ENCODE peak calls at places on chromosomes 7 and 10, in eight cellular contexts. One of them, this sample, is unnamed.

GRCh38 chr10:83987216-83987615 is 152.1 kb upstream of the GHITM start:
- DNase-seq in IMR-90: no peak
- DNase-seq in NCI-H1436: no peak
- DNase-seq in stimulated activated CD4-positive, alpha-beta T cell treated with anti-CD3 and anti-CD28 coated beads, Interleukin-12 subunit alpha, Interleukin-12 subunit beta, amount 100 ng/mL, for 48 hours: no peak
- DNase-seq in adipocyte: no peak
- DNase-seq in T-helper 1 cell: no peak
- DNase-seq in MCF 10A: peak
- DNase-seq in activated naive CD8-positive, alpha-beta T cell treated with anti-CD3 and anti-CD28 coated beads for 36 hours: no peak
- DNase-seq in this sample: no peak

GRCh38 chr10:71697938-71698709 is 21.5 kb downstream of the C10orf105 start:
- DNase-seq in activated naive CD8-positive, alpha-beta T cell treated with anti-CD3 and anti-CD28 coated beads for 36 hours: peak
- DNase-seq in T-helper 1 cell: no peak
- DNase-seq in MCF 10A: no peak
- DNase-seq in NCI-H1436: no peak
- DNase-seq in IMR-90: no peak
- DNase-seq in stimulated activated CD4-positive, alpha-beta T cell treated with anti-CD3 and anti-CD28 coated beads, Interleukin-12 subunit alpha, Interleukin-12 subunit beta, amount 100 ng/mL, for 48 hours: no peak
- DNase-seq in adipocyte: no peak
- DNase-seq in this sample: no peak

GRCh38 chr10:132479603-132480221 is 57.9 kb upstream of the INPP5A start:
- DNase-seq in activated naive CD8-positive, alpha-beta T cell treated with anti-CD3 and anti-CD28 coated beads for 36 hours: no peak
- DNase-seq in T-helper 1 cell: no peak
- DNase-seq in stimulated activated CD4-positive, alpha-beta T cell treated with anti-CD3 and anti-CD28 coated beads, Interleukin-12 subunit alpha, Interleukin-12 subunit beta, amount 100 ng/mL, for 48 hours: no peak
- DNase-seq in NCI-H1436: no peak
- DNase-seq in IMR-90: no peak
- DNase-seq in MCF 10A: no peak
- DNase-seq in adipocyte: no peak
- DNase-seq in this sample: no peak

GRCh38 chr10:94183666-94184264 is 179.0 kb downstream of the NOC3L start:
- DNase-seq in T-helper 1 cell: no peak
- DNase-seq in MCF 10A: peak
- DNase-seq in NCI-H1436: no peak
- DNase-seq in activated naive CD8-positive, alpha-beta T cell treated with anti-CD3 and anti-CD28 coated beads for 36 hours: no peak
- DNase-seq in stimulated activated CD4-positive, alpha-beta T cell treated with anti-CD3 and anti-CD28 coated beads, Interleukin-12 subunit alpha, Interleukin-12 subunit beta, amount 100 ng/mL, for 48 hours: peak
- DNase-seq in IMR-90: peak
- DNase-seq in adipocyte: peak
- DNase-seq in this sample: peak

GRCh38 chr10:101293007-101293723 is 60.8 kb upstream of the BTRC start:
- DNase-seq in IMR-90: no peak
- DNase-seq in NCI-H1436: peak
- DNase-seq in T-helper 1 cell: no peak
- DNase-seq in MCF 10A: no peak
- DNase-seq in adipocyte: no peak
- DNase-seq in stimulated activated CD4-positive, alpha-beta T cell treated with anti-CD3 and anti-CD28 coated beads, Interleukin-12 subunit alpha, Interleukin-12 subunit beta, amount 100 ng/mL, for 48 hours: no peak
- DNase-seq in activated naive CD8-positive, alpha-beta T cell treated with anti-CD3 and anti-CD28 coated beads for 36 hours: no peak
- DNase-seq in this sample: no peak

GRCh38 chr10:15472431-15473400 is 101.6 kb upstream of the FAM171A1 start:
- DNase-seq in MCF 10A: no peak
- DNase-seq in T-helper 1 cell: no peak
- DNase-seq in NCI-H1436: no peak
- DNase-seq in stimulated activated CD4-positive, alpha-beta T cell treated with anti-CD3 and anti-CD28 coated beads, Interleukin-12 subunit alpha, Interleukin-12 subunit beta, amount 100 ng/mL, for 48 hours: no peak
- DNase-seq in adipocyte: peak
- DNase-seq in activated naive CD8-positive, alpha-beta T cell treated with anti-CD3 and anti-CD28 coated beads for 36 hours: no peak
- DNase-seq in IMR-90: peak
- DNase-seq in this sample: peak

GRCh38 chr7:81698965-81699364 is 70.9 kb downstream of the HGF start:
- DNase-seq in T-helper 1 cell: no peak
- DNase-seq in IMR-90: no peak
- DNase-seq in NCI-H1436: no peak
- DNase-seq in activated naive CD8-positive, alpha-beta T cell treated with anti-CD3 and anti-CD28 coated beads for 36 hours: no peak
- DNase-seq in stimulated activated CD4-positive, alpha-beta T cell treated with anti-CD3 and anti-CD28 coated beads, Interleukin-12 subunit alpha, Interleukin-12 subunit beta, amount 100 ng/mL, for 48 hours: no peak
- DNase-seq in adipocyte: no peak
- DNase-seq in MCF 10A: no peak
- DNase-seq in this sample: no peak

GRCh38 chr10:100528123-100528884 is 1.4 kb downstream of the NDUFB8 start:
- DNase-seq in adipocyte: no peak
- DNase-seq in T-helper 1 cell: no peak
- DNase-seq in IMR-90: no peak
- DNase-seq in activated naive CD8-positive, alpha-beta T cell treated with anti-CD3 and anti-CD28 coated beads for 36 hours: no peak
- DNase-seq in NCI-H1436: no peak
- DNase-seq in MCF 10A: no peak
- DNase-seq in stimulated activated CD4-positive, alpha-beta T cell treated with anti-CD3 and anti-CD28 coated beads, Interleukin-12 subunit alpha, Interleukin-12 subunit beta, amount 100 ng/mL, for 48 hours: no peak
- DNase-seq in this sample: no peak

GRCh38 chr7:106421181-106421762 is 136.5 kb upstream of the NAMPT start:
- DNase-seq in T-helper 1 cell: no peak
- DNase-seq in NCI-H1436: no peak
- DNase-seq in IMR-90: peak
- DNase-seq in stimulated activated CD4-positive, alpha-beta T cell treated with anti-CD3 and anti-CD28 coated beads, Interleukin-12 subunit alpha, Interleukin-12 subunit beta, amount 100 ng/mL, for 48 hours: no peak
- DNase-seq in MCF 10A: peak
- DNase-seq in activated naive CD8-positive, alpha-beta T cell treated with anti-CD3 and anti-CD28 coated beads for 36 hours: no peak
- DNase-seq in adipocyte: peak
- DNase-seq in this sample: peak

GRCh38 chr7:135181929-135182678 is 11.6 kb upstream of the CYREN start:
- DNase-seq in MCF 10A: no peak
- DNase-seq in IMR-90: no peak
- DNase-seq in NCI-H1436: no peak
- DNase-seq in activated naive CD8-positive, alpha-beta T cell treated with anti-CD3 and anti-CD28 coated beads for 36 hours: no peak
- DNase-seq in stimulated activated CD4-positive, alpha-beta T cell treated with anti-CD3 and anti-CD28 coated beads, Interleukin-12 subunit alpha, Interleukin-12 subunit beta, amount 100 ng/mL, for 48 hours: no peak
- DNase-seq in T-helper 1 cell: no peak
- DNase-seq in adipocyte: no peak
- DNase-seq in this sample: no peak

GRCh38 chr7:71824356-71824755 is 587.8 kb downstream of the CALN1 start:
- DNase-seq in NCI-H1436: no peak
- DNase-seq in stimulated activated CD4-positive, alpha-beta T cell treated with anti-CD3 and anti-CD28 coated beads, Interleukin-12 subunit alpha, Interleukin-12 subunit beta, amount 100 ng/mL, for 48 hours: no peak
- DNase-seq in MCF 10A: no peak
- DNase-seq in T-helper 1 cell: no peak
- DNase-seq in IMR-90: no peak
- DNase-seq in activated naive CD8-positive, alpha-beta T cell treated with anti-CD3 and anti-CD28 coated beads for 36 hours: no peak
- DNase-seq in adipocyte: peak
- DNase-seq in this sample: no peak

GRCh38 chr7:158395780-158396214 is 191.8 kb downstream of the PTPRN2 start:
- DNase-seq in IMR-90: no peak
- DNase-seq in NCI-H1436: no peak
- DNase-seq in MCF 10A: peak
- DNase-seq in T-helper 1 cell: no peak
- DNase-seq in activated naive CD8-positive, alpha-beta T cell treated with anti-CD3 and anti-CD28 coated beads for 36 hours: no peak
- DNase-seq in stimulated activated CD4-positive, alpha-beta T cell treated with anti-CD3 and anti-CD28 coated beads, Interleukin-12 subunit alpha, Interleukin-12 subunit beta, amount 100 ng/mL, for 48 hours: no peak
- DNase-seq in adipocyte: no peak
- DNase-seq in this sample: no peak

GRCh38 chr10:17984056-17984455 is 32.3 kb downstream of the SLC39A12 start:
- DNase-seq in adipocyte: peak
- DNase-seq in T-helper 1 cell: no peak
- DNase-seq in IMR-90: peak
- DNase-seq in MCF 10A: peak
- DNase-seq in activated naive CD8-positive, alpha-beta T cell treated with anti-CD3 and anti-CD28 coated beads for 36 hours: no peak
- DNase-seq in stimulated activated CD4-positive, alpha-beta T cell treated with anti-CD3 and anti-CD28 coated beads, Interleukin-12 subunit alpha, Interleukin-12 subunit beta, amount 100 ng/mL, for 48 hours: no peak
- DNase-seq in NCI-H1436: no peak
- DNase-seq in this sample: peak

This sample was measured in amniotic epithelial cell.